ENCODE peak calls at places on chromosome 10, in nine cellular contexts. E is fibroblast of lung; R is tibial artery; O is substantia nigra; D is LoVo; Y is activated CD4-positive, CD25-positive, alpha-beta regulatory T cell treated with anti-CD3 and anti-CD28 coated beads, Interleukin-2, amount 50 U/mL, for 72 hours; J is G401; T is H7; A is NCI-H2081 treated with DMSO at 0.1 percent for 48 hours. N is an unnamed sample.

GRCh38 chr10:33337335-33337854 is 2.9 kb upstream of the NRP1 start:
- DNase-seq in E (peak), R (peak), O (no peak), D (no peak), Y (no peak), J (no peak), T (peak), A (no peak), N (no peak)

GRCh38 chr10:103510046-103510685 is 16.7 kb downstream of the NEURL1 start:
- DNase-seq in E (no peak), R (no peak), O (no peak), D (no peak), Y (no peak), J (no peak), T (no peak), A (no peak), N (no peak)

GRCh38 chr10:84540022-84540616 is 211.7 kb downstream of the CCSER2 start:
- DNase-seq in E (peak), R (no peak), O (no peak), D (peak), Y (no peak), J (no peak), T (no peak), A (no peak), N (no peak)

GRCh38 chr10:12476661-12477060 is 127.3 kb downstream of the CAMK1D start:
- DNase-seq in E (no peak), R (no peak), O (no peak), D (no peak), Y (no peak), J (peak), T (no peak), A (no peak), N (no peak)

GRCh38 chr10:49290607-49291006 is 8.4 kb upstream of the C10orf71 start:
- DNase-seq in E (no peak), R (no peak), O (no peak), D (no peak), Y (no peak), J (no peak), T (no peak), A (no peak), N (no peak)

GRCh38 chr10:69332278-69333010 is 54.1 kb downstream of the HK1 start:
- DNase-seq in E (no peak), R (no peak), O (no peak), D (no peak), Y (no peak), J (no peak), T (no peak), A (no peak), N (no peak)

GRCh38 chr10:114565066-114565465 is 93.0 kb downstream of the ABLIM1 start:
- DNase-seq in E (peak), R (no peak), O (no peak), D (no peak), Y (no peak), J (no peak), T (no peak), A (no peak), N (no peak)

GRCh38 chr10:116833986-116834760 is 15.1 kb upstream of the ENO4 start:
- DNase-seq in E (no peak), R (no peak), O (no peak), D (no peak), Y (no peak), J (no peak), T (peak), A (peak), N (no peak)

GRCh38 chr10:511849-512191 is 177.6 kb downstream of the DIP2C start:
- DNase-seq in E (no peak), R (no peak), O (no peak), D (no peak), Y (no peak), J (no peak), T (no peak), A (no peak), N (no peak)